ENCODE peak calls at places on chromosomes 4 and X, in eight cellular contexts. X is NAMALWA; M is CD4-positive, alpha-beta T cell; Z is smooth muscle cell of the brain vasculature; H is mammary epithelial cell; A is T-helper 1 cell; F is SW 1271; J is dorsolateral prefrontal cortex. D is an unnamed sample.

GRCh38 chr4:118843237-118843636 is 7.3 kb upstream of the SEC24D start:
- DNase-seq in X (no peak), M (no peak), Z (no peak), H (no peak), A (no peak), F (no peak), J (no peak), D (no peak)

GRCh38 chrX:48685416-48685815 is 1.8 kb downstream of the WAS start:
- DNase-seq in X (no peak), M (no peak), Z (no peak), H (no peak), A (no peak), F (no peak), J (no peak), D (no peak)

GRCh38 chr4:70589785-70590184 is 2.3 kb upstream of the AMBN start:
- DNase-seq in X (peak), M (no peak), Z (no peak), H (no peak), A (no peak), F (no peak), J (no peak), D (no peak)

GRCh38 chr4:108830509-108831244 is 67.8 kb upstream of the ETNPPL start:
- DNase-seq in X (no peak), M (no peak), Z (no peak), H (no peak), A (no peak), F (no peak), J (no peak), D (no peak)

GRCh38 chr4:48031802-48032525 is 15.4 kb downstream of the NIPAL1 start:
- DNase-seq in X (no peak), M (no peak), Z (peak), H (no peak), A (no peak), F (no peak), J (no peak), D (no peak)

GRCh38 chr4:10198365-10198764 is 81.8 kb upstream of the WDR1 start:
- DNase-seq in X (no peak), M (no peak), Z (no peak), H (no peak), A (no peak), F (no peak), J (no peak), D (no peak)

GRCh38 chr4:7985891-7986441 is 46.3 kb upstream of the AFAP1 start:
- DNase-seq in X (no peak), M (no peak), Z (no peak), H (no peak), A (no peak), F (no peak), J (no peak), D (no peak)

GRCh38 chrX:68932611-68933010 is 103.8 kb downstream of the EFNB1 start:
- DNase-seq in X (no peak), M (no peak), Z (no peak), H (no peak), A (no peak), F (no peak), J (no peak), D (no peak)

GRCh38 chrX:120311632-120312000 is 355 bp upstream of the TMEM255A start:
- DNase-seq in X (no peak), M (no peak), Z (no peak), H (no peak), A (no peak), F (no peak), J (no peak), D (no peak)

GRCh38 chrX:140439455-140439854 is 65.4 kb downstream of the SOX3 start:
- DNase-seq in X (no peak), M (no peak), Z (no peak), H (no peak), A (no peak), F (no peak), J (no peak), D (no peak)

GRCh38 chr4:80197132-80197573 is at the start of gene PRDM8:
- DNase-seq in X (no peak), M (peak), Z (no peak), H (no peak), A (no peak), F (no peak), J (peak), D (no peak)

GRCh38 chrX:120380699-120381098 is 18.8 kb downstream of the ATP1B4 start:
- DNase-seq in X (peak), M (no peak), Z (no peak), H (peak), A (peak), F (no peak), J (no peak), D (peak)

GRCh38 chrX:15245896-15246295 is 24.0 kb downstream of the ASB9 start:
- DNase-seq in X (no peak), M (no peak), Z (no peak), H (no peak), A (no peak), F (no peak), J (no peak), D (no peak)

GRCh38 chr4:58265734-58266133 is 1155.5 kb upstream of the IGFBP7 start:
- DNase-seq in X (no peak), M (no peak), Z (no peak), H (no peak), A (no peak), F (no peak), J (no peak), D (no peak)

GRCh38 chr4:183242291-183242690 is 77.8 kb downstream of the CLDN22 start:
- DNase-seq in X (no peak), M (no peak), Z (no peak), H (no peak), A (no peak), F (no peak), J (no peak), D (no peak)

GRCh38 chrX:2928583-2929434 is at the start of gene ARSD:
- DNase-seq in X (no peak), M (peak), Z (peak), H (peak), A (peak), F (peak), J (peak), D (peak)

GRCh38 chr4:58093352-58093751 is 983.2 kb upstream of the IGFBP7 start:
- DNase-seq in X (no peak), M (no peak), Z (no peak), H (no peak), A (no peak), F (no peak), J (no peak), D (no peak)

GRCh38 chrX:31269914-31270313 is 198.1 kb upstream of the FTHL17 start:
- DNase-seq in X (no peak), M (no peak), Z (no peak), H (no peak), A (no peak), F (no peak), J (no peak), D (no peak)

GRCh38 chr4:19729873-19730735 is 521.6 kb upstream of the SLIT2 start:
- DNase-seq in X (peak), M (no peak), Z (no peak), H (no peak), A (no peak), F (no peak), J (no peak), D (no peak)